ENCODE peak calls at places on chromosome 20, in seven cellular contexts. V, F, X, I, A, G and R are unnamed samples.
A peak's percentile ranks its signal among the peaks of the same experiment; 100 is the strongest.

GRCh38 chr20:40982415-40983145 is 46.0 kb upstream of the TOP1 start:
- DNase-seq in V (peak; percentile 43), A (no peak), F (no peak), X (no peak), I (no peak), G (no peak), R (no peak)

GRCh38 chr20:57264908-57265648 is 1.4 kb downstream of the BMP7 start:
- DNase-seq in X (no peak), I (no peak), G (no peak), A (no peak), V (no peak), F (no peak), R (no peak)

GRCh38 chr20:48698507-48699267 is 129.1 kb downstream of the PREX1 start:
- DNase-seq in X (no peak), G (no peak), I (no peak), F (no peak), A (no peak), V (no peak), R (no peak)

GRCh38 chr20:51360451-51361230 is 181.9 kb downstream of the NFATC2 start:
- DNase-seq in A (peak; percentile 99), G (peak; percentile 97), V (no peak), F (no peak), X (no peak), I (peak; percentile 83), R (no peak)

GRCh38 chr20:6519556-6519955 is 247.9 kb upstream of the BMP2 start:
- DNase-seq in G (peak; percentile 66), I (peak; percentile 20), A (peak; percentile 51), F (no peak), V (no peak), X (no peak), R (no peak)

GRCh38 chr20:54350415-54350814 is 125.0 kb upstream of the DOK5 start:
- DNase-seq in X (no peak), G (no peak), F (no peak), A (peak; percentile 18), V (no peak), I (no peak), R (no peak)

GRCh38 chr20:63198606-63199005 is 17.3 kb downstream of the YTHDF1 start:
- DNase-seq in I (no peak), A (no peak), F (no peak), V (no peak), X (no peak), G (no peak), R (no peak)

GRCh38 chr20:14860410-14860814 is 523.0 kb upstream of the FLRT3 start:
- DNase-seq in F (no peak), X (no peak), G (no peak), V (no peak), A (no peak), I (no peak), R (peak; percentile 29)

GRCh38 chr20:14951707-14952106 is 614.3 kb upstream of the FLRT3 start:
- DNase-seq in A (peak; percentile 13), V (no peak), I (peak; percentile 9), X (no peak), G (no peak), F (no peak), R (no peak)

GRCh38 chr20:9172908-9173307 is 104.0 kb downstream of the PLCB4 start:
- DNase-seq in X (no peak), I (no peak), A (no peak), G (no peak), F (no peak), V (no peak), R (no peak)

GRCh38 chr20:34938466-34939163 is 17.0 kb downstream of the GSS start:
- DNase-seq in X (no peak), G (no peak), F (no peak), V (no peak), A (no peak), I (no peak), R (no peak)

GRCh38 chr20:53982624-53983023 is 87.8 kb downstream of the BCAS1 start:
- DNase-seq in A (no peak), G (no peak), V (no peak), F (no peak), I (no peak), X (no peak), R (no peak)

GRCh38 chr20:47971321-47971781 is 186.1 kb upstream of the SULF2 start:
- DNase-seq in A (no peak), X (no peak), V (no peak), I (no peak), F (no peak), G (no peak), R (no peak)

GRCh38 chr20:23043376-23043775 is 6.1 kb downstream of the THBD start:
- DNase-seq in G (no peak), A (no peak), V (no peak), F (no peak), X (no peak), I (no peak), R (no peak)

GRCh38 chr20:32249030-32249738 is 28.3 kb upstream of the KIF3B start:
- DNase-seq in F (peak; percentile 28), X (no peak), V (no peak), A (no peak), I (no peak), G (no peak), R (no peak)

GRCh38 chr20:58815448-58815847 is 35.3 kb downstream of the GNAS-AS1 start:
- DNase-seq in F (no peak), G (no peak), V (no peak), A (no peak), I (no peak), X (no peak), R (no peak)

GRCh38 chr20:13865156-13865555 is 80.3 kb downstream of the NDUFAF5 start:
- DNase-seq in A (no peak), V (no peak), X (no peak), I (no peak), F (no peak), G (no peak), R (no peak)

GRCh38 chr20:43531091-43531443 is 23.6 kb downstream of the L3MBTL1 start:
- DNase-seq in A (no peak), G (no peak), X (no peak), V (no peak), F (no peak), I (no peak), R (no peak)

GRCh38 chr20:58215116-58215515 is 13.3 kb downstream of the ANKRD60 start:
- DNase-seq in A (no peak), F (no peak), I (no peak), V (no peak), X (no peak), G (no peak), R (no peak)

GRCh38 chr20:58059145-58059544 is 169.3 kb downstream of the ANKRD60 start:
- DNase-seq in G (no peak), V (peak; percentile 52), X (no peak), A (no peak), F (no peak), I (no peak), R (no peak)

GRCh38 chr20:38617011-38617829 is 15.6 kb downstream of the ARHGAP40 start:
- DNase-seq in G (peak; percentile 75), V (no peak), A (peak; percentile 37), X (no peak), F (no peak), I (peak; percentile 46), R (no peak)

GRCh38 chr20:7171911-7172310 is 404.4 kb downstream of the BMP2 start:
- DNase-seq in G (no peak), I (no peak), V (no peak), X (no peak), F (no peak), A (peak; percentile 27), R (no peak)

GRCh38 chr20:48858075-48858790 is 30.4 kb upstream of the PREX1 start:
- DNase-seq in X (no peak), I (no peak), F (no peak), V (no peak), A (no peak), G (no peak), R (no peak)

GRCh38 chr20:64109831-64110391 is 2.5 kb upstream of the NPBWR2 start:
- DNase-seq in X (no peak), V (peak; percentile 78), G (no peak), I (no peak), F (no peak), A (no peak), R (no peak)

GRCh38 chr20:39044501-39044900 is 82.4 kb downstream of the DHX35 start:
- DNase-seq in V (peak; percentile 63), I (no peak), F (no peak), G (no peak), A (no peak), X (no peak), R (no peak)

GRCh38 chr20:17503501-17504325 is 27.5 kb downstream of the BFSP1 start:
- DNase-seq in G (no peak), I (no peak), X (no peak), F (no peak), V (peak; percentile 66), A (no peak), R (no peak)

GRCh38 chr20:47272893-47273590 is 83.5 kb downstream of the ZMYND8 start:
- DNase-seq in A (peak; percentile 63), X (no peak), I (peak; percentile 56), G (no peak), V (peak; percentile 60), F (peak; percentile 38), R (peak; percentile 70)

GRCh38 chr20:31901615-31902014 is 31.2 kb downstream of the TTLL9 start:
- DNase-seq in X (no peak), A (no peak), F (no peak), I (no peak), G (no peak), V (peak; percentile 45), R (no peak)

GRCh38 chr20:44398303-44398702 is 42.8 kb downstream of the HNF4A start:
- DNase-seq in G (no peak), X (no peak), V (no peak), I (no peak), A (peak; percentile 58), F (no peak), R (no peak)

GRCh38 chr20:16292227-16292626 is 281.0 kb downstream of the KIF16B start:
- DNase-seq in X (no peak), V (no peak), A (no peak), G (no peak), F (no peak), I (no peak), R (no peak)

GRCh38 chr20:40668449-40669228 is 20.4 kb downstream of the MAFB start:
- DNase-seq in I (no peak), F (no peak), V (no peak), G (no peak), X (no peak), A (peak; percentile 43), R (no peak)